ENCODE peak calls at places on chromosomes 12 and 14, in six cellular contexts. Q, J, G, E, H and R are unnamed samples.

GRCh38 chr12:82688035-82688501 is 1.4 kb downstream of the TMTC2 start:
- DNase-seq in G (peak; percentile 34), E (no peak), J (peak; percentile 1), Q (no peak), H (no peak), R (no peak)

GRCh38 chr12:19095869-19096480 is 33.6 kb upstream of the PLEKHA5 start:
- DNase-seq in G (no peak), E (no peak), Q (no peak), J (peak; percentile 32), H (no peak), R (no peak)

GRCh38 chr12:22687677-22688076 is 62.7 kb downstream of the ETNK1 start:
- DNase-seq in G (no peak), J (peak; percentile 66), H (no peak), Q (no peak), E (no peak), R (no peak)

GRCh38 chr12:50110762-50111416 is 1.1 kb upstream of the COX14 start:
- DNase-seq in H (no peak), G (peak; percentile 89), Q (no peak), E (peak; percentile 86), J (peak; percentile 73), R (peak; percentile 65)

GRCh38 chr14:94622653-94623421 is 10.6 kb downstream of the SERPINA3 start:
- DNase-seq in G (no peak), H (no peak), Q (no peak), J (no peak), E (no peak), R (no peak)

GRCh38 chr12:124764451-124764850 is 99.2 kb downstream of the SCARB1 start:
- DNase-seq in J (peak; percentile 57), E (no peak), H (no peak), G (no peak), Q (no peak), R (no peak)

GRCh38 chr12:47343684-47344567 is 264.2 kb upstream of the AMIGO2 start:
- DNase-seq in Q (no peak), J (peak; percentile 86), E (no peak), H (no peak), G (no peak), R (no peak)

GRCh38 chr12:51070004-51070403 is 13.4 kb downstream of the CSRNP2 start:
- DNase-seq in Q (no peak), G (no peak), E (no peak), J (no peak), H (no peak), R (no peak)

GRCh38 chr12:119602695-119603094 is 9.1 kb downstream of the TMEM233 start:
- DNase-seq in J (no peak), H (no peak), G (no peak), E (no peak), Q (no peak), R (no peak)

GRCh38 chr14:99318091-99318958 is 46.3 kb upstream of the BCL11B start:
- DNase-seq in Q (no peak), H (no peak), G (no peak), E (peak; percentile 41), J (no peak), R (no peak)

GRCh38 chr12:69982081-69982480 is 157.1 kb downstream of the MYRFL start:
- DNase-seq in H (no peak), Q (no peak), J (no peak), E (no peak), G (no peak), R (no peak)

GRCh38 chr12:112937741-112938719 is at the start of gene OAS3:
- DNase-seq in H (peak; percentile 54), G (peak; percentile 50), E (peak; percentile 58), J (peak; percentile 99), Q (no peak), R (peak; percentile 59)

GRCh38 chr12:107761502-107761904 is 566 bp upstream of the PRDM4 start:
- DNase-seq in H (peak; percentile 0), J (peak; percentile 4), G (peak; percentile 45), Q (no peak), E (peak; percentile 57), R (no peak)

GRCh38 chr12:113019045-113019444 is 37.5 kb upstream of the DTX1 start:
- DNase-seq in E (no peak), J (peak; percentile 63), Q (no peak), H (no peak), G (no peak), R (no peak)

GRCh38 chr12:45577844-45578399 is 151.6 kb upstream of the ARID2 start:
- DNase-seq in H (no peak), G (no peak), J (no peak), Q (no peak), E (no peak), R (no peak)

GRCh38 chr14:102911991-102912761 is 10.3 kb upstream of the AMN start:
- DNase-seq in H (no peak), G (no peak), J (no peak), Q (no peak), E (no peak), R (no peak)

GRCh38 chr12:89857652-89858274 is 149.1 kb upstream of the ATP2B1 start:
- DNase-seq in G (no peak), E (no peak), Q (no peak), H (no peak), J (no peak), R (no peak)

GRCh38 chr14:101903111-101903561 is 61.2 kb upstream of the DYNC1H1 start:
- DNase-seq in E (no peak), H (no peak), J (no peak), G (peak; percentile 38), Q (no peak), R (no peak)

GRCh38 chr12:2052861-2053674 is at the start of gene CACNA1C:
- DNase-seq in J (peak; percentile 56), G (peak; percentile 51), E (peak; percentile 79), Q (no peak), H (peak; percentile 67), R (peak; percentile 72)

GRCh38 chr12:2294651-2295475 is 242.1 kb downstream of the CACNA1C start:
- DNase-seq in H (no peak), E (peak; percentile 23), G (no peak), Q (no peak), J (no peak), R (no peak)

GRCh38 chr12:42504049-42504448 is 85.5 kb downstream of the PRICKLE1 start:
- DNase-seq in G (no peak), E (no peak), J (peak; percentile 19), H (no peak), Q (no peak), R (no peak)

GRCh38 chr12:94750891-94751290 is 100.5 kb upstream of the TMCC3 start:
- DNase-seq in E (no peak), H (no peak), G (no peak), Q (no peak), J (no peak), R (no peak)

GRCh38 chr12:66132408-66132807 is 1.9 kb upstream of the LLPH start:
- DNase-seq in G (no peak), E (peak; percentile 61), Q (no peak), J (peak; percentile 72), H (no peak), R (no peak)

GRCh38 chr12:46259071-46259470 is 9.8 kb downstream of the SLC38A1 start:
- DNase-seq in E (no peak), G (no peak), H (no peak), Q (no peak), J (no peak), R (no peak)

GRCh38 chr12:114812858-114813761 is 129.1 kb upstream of the TBX3 start:
- DNase-seq in H (no peak), J (peak; percentile 84), G (no peak), E (no peak), Q (no peak), R (no peak)

GRCh38 chr12:103986823-103987222 is 21.2 kb downstream of the TDG start:
- DNase-seq in J (peak; percentile 35), H (no peak), Q (no peak), E (no peak), G (no peak), R (no peak)

GRCh38 chr12:104740668-104741067 is 217.4 kb downstream of the SLC41A2 start:
- DNase-seq in G (no peak), H (no peak), J (no peak), E (no peak), Q (no peak), R (no peak)

GRCh38 chr14:61535470-61535869 is 159.8 kb upstream of the HIF1A start:
- DNase-seq in Q (no peak), E (no peak), H (no peak), J (no peak), G (no peak), R (no peak)

GRCh38 chr12:52005903-52006703 is 643 bp upstream of the TAMALIN start:
- DNase-seq in Q (no peak), E (peak; percentile 72), J (no peak), H (no peak), G (no peak), R (no peak)

GRCh38 chr12:102946042-102946441 is 11.4 kb upstream of the ASCL1 start:
- DNase-seq in Q (no peak), E (no peak), H (no peak), J (no peak), G (no peak), R (no peak)

GRCh38 chr14:88233915-88234314 is 89.2 kb downstream of the KCNK10 start:
- DNase-seq in E (peak; percentile 61), G (peak; percentile 58), J (peak; percentile 2), Q (no peak), H (no peak), R (peak; percentile 3)

GRCh38 chr14:78162202-78162601 is 8.0 kb upstream of the NRXN3 start:
- DNase-seq in Q (no peak), G (no peak), J (peak; percentile 42), E (no peak), H (no peak), R (no peak)

GRCh38 chr14:89137514-89138163 is 279.4 kb downstream of the FOXN3 start:
- DNase-seq in G (no peak), E (no peak), J (peak; percentile 96), H (no peak), Q (no peak), R (no peak)